ENCODE peak calls at places on chromosomes 12 and 14, in five cellular contexts. U is brain microvascular endothelial cell, Y is upper lobe of right lung, J is CD14-positive monocyte, S is RWPE1. Z is an unnamed sample.

GRCh38 chr12:99810718-99811593 is 163.4 kb downstream of the GARIN6 start:
- DNase-seq in U (peak; percentile 12), Y (no peak), J (no peak), S (no peak), Z (no peak)

GRCh38 chr12:48994224-48995060 is 4.7 kb downstream of the DDN start:
- DNase-seq in U (no peak), Y (no peak), J (no peak), S (no peak), Z (no peak)

GRCh38 chr12:130977046-130977758 is 23.5 kb downstream of the ADGRD1 start:
- DNase-seq in U (no peak), Y (peak; percentile 54), J (no peak), S (no peak), Z (no peak)

GRCh38 chr14:104098272-104099095 is 13.0 kb downstream of the ASPG start:
- DNase-seq in U (no peak), Y (peak; percentile 61), J (no peak), S (no peak), Z (no peak)

GRCh38 chr12:2170376-2170775 is 117.6 kb downstream of the CACNA1C start:
- DNase-seq in U (no peak), Y (no peak), J (no peak), S (no peak), Z (no peak)

GRCh38 chr12:29781176-29781575 is 2.6 kb downstream of the TMTC1 start:
- DNase-seq in U (no peak), Y (no peak), J (no peak), S (no peak), Z (no peak)

GRCh38 chr12:111063296-111064026 is 143.1 kb upstream of the MYL2 start:
- DNase-seq in U (no peak), Y (peak; percentile 35), J (no peak), S (peak; percentile 90), Z (peak; percentile 93)

GRCh38 chr14:20413785-20414117 is 450 bp upstream of the TEP1 start:
- DNase-seq in U (no peak), Y (no peak), J (no peak), S (peak; percentile 9), Z (no peak)

GRCh38 chr12:132324841-132325732 is 4.3 kb downstream of the GALNT9 start:
- DNase-seq in U (peak; percentile 11), Y (no peak), J (no peak), S (no peak), Z (no peak)

GRCh38 chr12:33967760-33968159 is 54.5 kb upstream of the ALG10 start:
- DNase-seq in U (no peak), Y (no peak), J (no peak), S (peak; percentile 46), Z (no peak)

GRCh38 chr12:76641073-76641472 is 81.5 kb upstream of the OSBPL8 start:
- DNase-seq in U (no peak), Y (no peak), J (no peak), S (no peak), Z (no peak)

GRCh38 chr12:116492703-116493324 is 66.4 kb upstream of the MAP1LC3B2 start:
- DNase-seq in U (peak; percentile 79), Y (no peak), J (peak; percentile 50), S (peak; percentile 50), Z (no peak)

GRCh38 chr12:57744194-57744776 is 554 bp upstream of the TSPAN31 start:
- DNase-seq in U (peak; percentile 76), Y (peak; percentile 87), J (peak; percentile 86), S (peak; percentile 88), Z (no peak)

GRCh38 chr12:95073698-95074520 is 491 bp upstream of the NR2C1 start:
- DNase-seq in U (no peak), Y (no peak), J (no peak), S (no peak), Z (no peak)

GRCh38 chr12:115815924-115816323 is 461.6 kb downstream of the MED13L start:
- DNase-seq in U (no peak), Y (no peak), J (no peak), S (no peak), Z (no peak)

GRCh38 chr12:97404093-97404492 is 58.5 kb upstream of the RMST start:
- DNase-seq in U (no peak), Y (no peak), J (no peak), S (no peak), Z (no peak)

GRCh38 chr12:97408363-97408762 is 54.2 kb upstream of the RMST start:
- DNase-seq in U (no peak), Y (no peak), J (no peak), S (no peak), Z (no peak)

GRCh38 chr12:97404549-97404948 is 58.1 kb upstream of the RMST start:
- DNase-seq in U (peak; percentile 0), Y (no peak), J (no peak), S (peak; percentile 48), Z (no peak)
- TF ChIP-seq CTCF in U (peak; percentile 62), Y (peak; percentile 70), J (no peak), S (peak; percentile 62), Z (peak; percentile 74)

GRCh38 chr14:68249534-68250517 is 430.2 kb downstream of the RAD51B start:
- DNase-seq in U (no peak), Y (no peak), J (no peak), S (no peak), Z (no peak)

GRCh38 chr14:68247867-68248266 is 428.3 kb downstream of the RAD51B start:
- DNase-seq in U (no peak), Y (no peak), J (peak; percentile 50), S (no peak), Z (no peak)

GRCh38 chr14:68246074-68246980 is 426.7 kb downstream of the RAD51B start:
- DNase-seq in U (no peak), Y (no peak), J (no peak), S (no peak), Z (no peak)

GRCh38 chr14:68247281-68247680 is 427.7 kb downstream of the RAD51B start:
- DNase-seq in U (no peak), Y (no peak), J (no peak), S (no peak), Z (no peak)

GRCh38 chr14:68248481-68249255 is 429.1 kb downstream of the RAD51B start:
- DNase-seq in U (no peak), Y (peak; percentile 63), J (no peak), S (peak; percentile 39), Z (no peak)
- TF ChIP-seq CTCF in U (peak; percentile 38), Y (peak; percentile 62), J (peak; percentile 77), S (peak; percentile 61), Z (peak; percentile 96)

GRCh38 chr14:57382283-57382682 is 8.1 kb upstream of the NAA30 start:
- DNase-seq in U (peak; percentile 92), Y (no peak), J (no peak), S (peak; percentile 46), Z (no peak)

GRCh38 chr14:57375156-57375555 is 15.2 kb upstream of the NAA30 start:
- DNase-seq in U (no peak), Y (no peak), J (no peak), S (no peak), Z (no peak)

GRCh38 chr14:57383125-57383524 is 7.3 kb upstream of the NAA30 start:
- DNase-seq in U (no peak), Y (no peak), J (no peak), S (no peak), Z (no peak)

GRCh38 chr14:57380935-57381334 is 9.5 kb upstream of the NAA30 start:
- DNase-seq in U (no peak), Y (no peak), J (no peak), S (no peak), Z (no peak)

DNA sequence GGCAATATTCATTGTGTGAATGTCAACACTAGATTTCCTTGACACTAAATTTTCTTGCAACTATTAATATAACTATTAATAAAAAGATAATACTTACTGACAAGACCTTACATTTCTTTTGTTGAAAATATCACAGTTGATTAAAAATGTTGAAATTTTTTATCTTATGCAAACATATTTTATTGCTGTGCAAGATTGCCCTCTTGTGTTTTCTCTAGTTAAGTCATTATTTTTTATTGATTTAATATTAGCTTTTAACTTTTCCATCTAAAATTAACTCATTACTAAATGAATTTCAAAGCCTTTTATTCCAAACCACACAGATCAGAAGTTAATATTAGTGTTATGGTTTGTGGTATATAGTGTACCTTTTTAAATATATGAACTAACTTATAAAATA is 11.7 kb upstream of the NAA30 start:
- DNase-seq in U (no peak), Y (no peak), J (no peak), S (no peak), Z (no peak)
- TF ChIP-seq CTCF in U (no peak), Y (no peak), J (no peak), S (no peak), Z (peak; percentile 78)

DNA sequence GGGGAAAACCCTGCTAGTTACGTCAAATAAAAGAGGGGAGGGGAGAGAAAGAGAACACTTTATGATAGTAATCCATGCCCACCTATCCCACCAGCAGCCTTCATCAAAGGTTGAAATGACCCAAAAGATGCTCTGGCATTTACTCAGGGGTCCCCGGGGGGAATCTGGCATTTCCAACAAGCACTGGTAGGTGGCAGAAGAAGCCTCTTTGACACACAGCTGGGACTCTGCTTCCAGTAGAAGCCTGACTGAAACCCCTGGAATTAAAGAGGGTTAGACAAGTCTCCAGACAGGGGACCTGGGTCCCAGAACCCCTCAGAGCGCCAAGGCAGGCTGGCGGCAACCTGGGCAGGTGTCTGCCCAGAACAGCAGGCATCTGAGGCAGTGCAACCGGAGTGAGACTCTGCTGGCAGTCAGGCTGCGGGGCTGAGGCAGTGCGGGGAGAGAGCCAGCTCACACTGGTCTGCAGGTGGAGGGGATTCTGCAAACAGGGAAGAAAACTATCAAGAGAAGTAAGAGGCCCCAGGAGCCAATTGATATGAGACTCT is 85.0 kb upstream of the CAPRIN2 start:
- DNase-seq in U (no peak), Y (no peak), J (no peak), S (no peak), Z (no peak)
- TF ChIP-seq CTCF in U (no peak), Y (no peak), J (no peak), S (no peak), Z (no peak)

GRCh38 chr12:6072302-6072752 is 52.1 kb downstream of the VWF start:
- DNase-seq in U (peak; percentile 78), Y (no peak), J (no peak), S (no peak), Z (no peak)
- TF ChIP-seq CTCF in U (peak; percentile 56), Y (peak; percentile 11), J (no peak), S (no peak), Z (peak; percentile 39)